ENCODE peak calls at places on chromosomes 11 and 22, in nine cellular contexts. E is H9, H is GM12878, V is spleen, U is omental fat pad, M is upper lobe of right lung, X is B cell, F is lower leg skin, R is Calu3. C is an unnamed sample.
A peak's percentile ranks its signal among the peaks of the same experiment; 100 is the strongest.

GRCh38 chr22:47076758-47077157 is 314.3 kb downstream of the TBC1D22A start:
- DNase-seq in X (no peak), V (no peak), R (no peak), M (no peak), U (no peak), E (no peak), H (no peak), F (no peak), C (no peak)

GRCh38 chr11:40295466-40295865 is 1164.0 kb downstream of the LRRC4C start:
- DNase-seq in X (no peak), F (no peak), M (no peak), E (no peak), V (no peak), U (no peak), H (no peak), R (no peak), C (no peak)

GRCh38 chr11:122215244-122215992 is 99.4 kb upstream of the BLID start:
- DNase-seq in F (peak; percentile 94), X (no peak), H (no peak), M (peak; percentile 84), V (peak; percentile 85), E (peak; percentile 84), R (peak; percentile 58), U (peak; percentile 42), C (no peak)

GRCh38 chr22:36610567-36610966 is 81.6 kb upstream of the EIF3D start:
- DNase-seq in F (no peak), U (no peak), X (peak; percentile 9), V (no peak), E (no peak), H (no peak), R (no peak), M (no peak), C (no peak)

GRCh38 chr11:112320668-112321067 is 60.0 kb upstream of the PLET1 start:
- DNase-seq in H (no peak), U (no peak), E (no peak), R (peak; percentile 72), F (peak; percentile 86), V (no peak), M (peak; percentile 81), X (no peak), C (no peak)

GRCh38 chr11:115933564-115933963 is 429.3 kb upstream of the CADM1 start:
- DNase-seq in R (no peak), V (no peak), H (no peak), F (no peak), U (no peak), E (no peak), M (no peak), X (no peak), C (no peak)

GRCh38 chr11:94666792-94667721 is 99.9 kb downstream of the PIWIL4 start:
- DNase-seq in U (no peak), R (no peak), F (no peak), X (no peak), E (no peak), M (no peak), V (no peak), H (no peak), C (no peak)

GRCh38 chr22:43837666-43838065 is 24.6 kb downstream of the SULT4A1 start:
- DNase-seq in R (no peak), M (no peak), H (no peak), V (no peak), E (no peak), X (no peak), F (no peak), U (no peak), C (no peak)

GRCh38 chr11:42524534-42525227 is 787.1 kb upstream of the API5 start:
- DNase-seq in F (no peak), U (no peak), M (no peak), H (peak; percentile 5), X (no peak), V (no peak), E (peak; percentile 81), R (peak; percentile 57), C (no peak)

GRCh38 chr11:106091480-106092123 is 14.1 kb downstream of the AASDHPPT start:
- DNase-seq in M (peak; percentile 21), V (no peak), R (no peak), H (peak; percentile 56), U (no peak), X (no peak), E (no peak), F (no peak), C (no peak)

GRCh38 chr11:17736921-17737817 is 2.6 kb downstream of the KCNC1 start:
- DNase-seq in U (no peak), F (no peak), V (peak; percentile 36), M (peak; percentile 22), R (no peak), X (no peak), H (no peak), E (no peak), C (no peak)

GRCh38 chr11:2592559-2593392 is 107.0 kb downstream of the KCNQ1OT1 start:
- DNase-seq in X (no peak), E (no peak), F (no peak), M (peak; percentile 61), R (no peak), H (no peak), U (no peak), V (peak; percentile 71), C (peak; percentile 60)

GRCh38 chr22:27603111-27603822 is 198.3 kb downstream of the MN1 start:
- DNase-seq in X (peak; percentile 13), E (no peak), F (no peak), U (no peak), V (peak; percentile 38), R (no peak), H (no peak), M (no peak), C (no peak)

GRCh38 chr11:71500601-71501021 is 26.5 kb upstream of the KRTAP5-7 start:
- DNase-seq in F (peak; percentile 69), M (no peak), H (no peak), U (no peak), V (peak; percentile 71), X (no peak), E (no peak), R (peak; percentile 20), C (peak; percentile 77)

GRCh38 chr22:17369553-17370035 is 334 bp downstream of the CECR2 start:
- DNase-seq in U (no peak), M (peak; percentile 82), E (peak; percentile 56), R (no peak), F (no peak), H (no peak), X (no peak), V (peak; percentile 82), C (no peak)
- TF ChIP-seq CTCF in U (no peak), M (no peak), E (no peak), R (no peak), F (no peak), H (no peak), X (no peak), V (no peak), C (no peak)

GRCh38 chr11:57637626-57638004 is 12.1 kb downstream of the YPEL4 start:
- DNase-seq in E (peak; percentile 84), F (no peak), V (no peak), U (no peak), X (no peak), M (peak; percentile 62), R (no peak), H (no peak), C (no peak)

GRCh38 chr11:57639321-57640067 is 10.2 kb downstream of the YPEL4 start:
- DNase-seq in F (no peak), U (no peak), V (no peak), E (peak; percentile 100), X (no peak), R (no peak), H (no peak), M (no peak), C (no peak)

GRCh38 chr11:57638005-57638760 is 11.5 kb downstream of the YPEL4 start:
- DNase-seq in X (no peak), F (peak; percentile 91), H (no peak), E (peak; percentile 95), R (peak; percentile 41), U (no peak), V (no peak), M (peak; percentile 80), C (no peak)

GRCh38 chr11:57640068-57640800 is 9.5 kb downstream of the YPEL4 start:
- DNase-seq in F (no peak), E (no peak), M (no peak), U (no peak), R (no peak), H (no peak), X (no peak), V (no peak), C (no peak)

GRCh38 chr11:57638811-57639320 is 10.8 kb downstream of the YPEL4 start:
- DNase-seq in F (no peak), M (peak; percentile 65), R (no peak), X (no peak), E (no peak), V (no peak), U (no peak), H (no peak), C (no peak)
- TF ChIP-seq CTCF in F (no peak), M (no peak), R (no peak), X (no peak), E (no peak), V (no peak), U (no peak), H (peak; percentile 19), C (peak; percentile 23)

GRCh38 chr11:6755953-6756347 is 15.8 kb downstream of the OR2AG2 start:
- DNase-seq in X (no peak), H (no peak), M (no peak), R (no peak), U (no peak), V (no peak), E (no peak), F (no peak), C (no peak)

GRCh38 chr11:6755303-6755952 is 16.3 kb downstream of the OR2AG2 start:
- DNase-seq in V (no peak), H (no peak), F (no peak), E (peak; percentile 41), R (peak; percentile 43), U (no peak), X (no peak), M (no peak), C (no peak)

GRCh38 chr11:6757373-6757967 is 14.3 kb downstream of the OR2AG2 start:
- DNase-seq in M (no peak), E (peak; percentile 60), H (no peak), V (peak; percentile 65), X (peak; percentile 60), U (no peak), F (no peak), R (peak; percentile 37), C (no peak)
- TF ChIP-seq CTCF in M (peak; percentile 63), E (peak; percentile 75), H (peak; percentile 89), V (peak; percentile 62), X (peak; percentile 77), U (no peak), F (no peak), R (peak; percentile 27), C (peak; percentile 85)

DNA sequence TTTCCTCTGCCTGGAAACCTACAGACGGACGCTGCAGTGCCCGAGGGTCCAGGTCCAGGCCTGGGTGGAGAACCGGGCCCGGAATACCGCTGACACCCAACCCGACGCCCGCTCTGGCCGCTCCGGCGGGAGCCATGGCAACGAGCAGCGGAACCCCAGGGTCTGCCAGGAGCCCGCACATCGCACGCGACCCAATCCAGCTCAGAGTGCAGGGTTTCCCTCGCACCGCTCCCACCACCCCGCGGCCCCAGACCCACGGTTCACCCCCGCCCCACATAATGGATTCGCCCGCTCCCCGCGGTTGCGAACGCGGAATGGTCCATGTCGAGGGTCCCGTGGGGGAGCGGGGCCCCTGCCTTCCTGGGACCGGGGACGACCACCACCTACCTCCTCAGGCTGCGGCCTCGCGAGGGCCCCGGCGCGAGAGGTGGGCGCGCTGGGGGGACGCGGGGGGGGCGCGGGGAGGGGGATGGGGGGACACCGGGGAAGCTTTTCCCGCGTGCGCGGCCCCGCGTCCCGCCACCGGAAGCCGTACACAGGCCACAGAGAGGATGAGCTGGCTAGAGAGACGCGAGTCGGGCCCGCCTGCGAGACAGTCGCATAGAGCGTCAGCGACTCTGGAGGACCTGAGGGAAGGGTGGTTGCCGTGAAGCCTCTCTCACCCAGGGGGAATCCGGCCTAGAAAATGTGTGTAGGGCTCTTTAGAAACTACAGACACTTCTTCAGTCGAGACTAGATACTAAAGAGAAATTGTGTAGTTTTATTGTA is at the start of gene SSRP1:
- DNase-seq in H (peak; percentile 47), R (peak; percentile 81), X (peak; percentile 92), M (peak; percentile 94), E (peak; percentile 84), U (peak; percentile 54), V (peak; percentile 98), F (peak; percentile 97), C (no peak)
- TF ChIP-seq CTCF in H (peak; percentile 30), R (no peak), X (no peak), M (no peak), E (no peak), U (no peak), V (no peak), F (no peak), C (peak; percentile 39)